ENCODE peak calls at places on chromosomes 12 and 14, in eight cellular contexts. P, H, G, C, O, X, V and R are unnamed samples. For H3K4me1, the result is how much of the 10 kb centered on the place peaks cover.

GRCh38 chr14:45253754-45254300 is 825 bp upstream of the MIS18BP1 start:
- DNase-seq in X (peak), G (no peak), V (peak), P (peak), H (no peak), O (peak), C (peak), R (no peak)

GRCh38 chr14:93175492-93175891 is 9.2 kb downstream of the MOAP1 start:
- DNase-seq in X (no peak), G (peak), P (no peak), C (no peak), H (no peak), V (no peak), O (no peak), R (peak)

GRCh38 chr14:26206640-26207039 is 391.2 kb downstream of the NOVA1 start:
- DNase-seq in V (no peak), X (no peak), H (no peak), G (no peak), C (no peak), O (no peak), P (no peak), R (no peak)

GRCh38 chr12:64663019-64663418 is 52.7 kb downstream of the RASSF3 start:
- DNase-seq in X (no peak), H (no peak), V (no peak), O (no peak), C (no peak), P (no peak), G (no peak), R (no peak)

GRCh38 chr12:57841445-57841844 is 5.1 kb downstream of the CTDSP2 start:
- DNase-seq in H (no peak), G (no peak), X (no peak), O (no peak), V (no peak), C (no peak), P (no peak), R (no peak)

GRCh38 chr14:74804219-74804825 is 41.2 kb downstream of the YLPM1 start:
- DNase-seq in X (peak), C (peak), O (no peak), P (peak), H (peak), V (peak), G (peak), R (no peak)

GRCh38 chr12:48980389-48980952 is 2.3 kb downstream of the WNT1 start:
- DNase-seq in O (no peak), X (no peak), P (no peak), C (no peak), H (no peak), V (no peak), G (no peak), R (no peak)

GRCh38 chr14:54902143-54902520 is 494 bp downstream of the GCH1 start:
- DNase-seq in O (peak), C (peak), V (peak), G (peak), H (peak), P (peak), X (peak), R (peak)

GRCh38 chr12:127231366-127231765 is 1035.6 kb upstream of the TMEM132C start:
- DNase-seq in O (no peak), G (no peak), X (no peak), P (no peak), H (no peak), V (no peak), C (peak), R (no peak)

GRCh38 chr14:99574099-99574880 is 29.7 kb downstream of the CCDC85C start:
- DNase-seq in H (peak), V (peak), C (peak), P (peak), X (no peak), G (peak), O (no peak), R (peak)

GRCh38 chr12:128853321-128854197 is at the start of gene GLT1D1:
- DNase-seq in X (no peak), C (no peak), P (no peak), V (no peak), O (no peak), H (peak), G (no peak), R (no peak)

GRCh38 chr12:22283006-22283506 is 51.5 kb downstream of the ST8SIA1 start:
- DNase-seq in H (no peak), C (peak), V (peak), O (no peak), X (no peak), G (no peak), P (no peak), R (no peak)

GRCh38 chr12:49603721-49604120 is 1.7 kb downstream of the FAM186B start:
- DNase-seq in O (no peak), H (no peak), G (no peak), C (no peak), V (no peak), P (no peak), X (no peak), R (no peak)

GRCh38 chr12:89999699-90000505 is 291.3 kb upstream of the ATP2B1 start:
- DNase-seq in V (peak), H (no peak), C (peak), P (no peak), G (no peak), O (no peak), X (no peak), R (no peak)

GRCh38 chr14:35553808-35554207 is 19.8 kb downstream of the INSM2 start:
- DNase-seq in G (no peak), V (peak), P (no peak), C (peak), H (no peak), O (no peak), X (no peak), R (no peak)

GRCh38 chr12:62854024-62854423 is 80.9 kb downstream of the PPM1H start:
- DNase-seq in H (no peak), V (no peak), P (no peak), C (no peak), O (no peak), X (no peak), G (no peak), R (no peak)

GRCh38 chr14:90608925-90609324 is 207.3 kb downstream of the TTC7B start:
- DNase-seq in G (no peak), V (no peak), O (no peak), H (no peak), P (no peak), C (no peak), X (no peak), R (no peak)

GRCh38 chr14:90605430-90605829 is 208.6 kb downstream of the CALM1 start:
- DNase-seq in P (no peak), G (no peak), H (no peak), V (no peak), C (no peak), X (no peak), O (no peak), R (no peak)

GRCh38 chr14:90606434-90606833 is 209.6 kb downstream of the CALM1 start:
- DNase-seq in V (no peak), X (no peak), P (no peak), O (no peak), C (no peak), H (no peak), G (no peak), R (no peak)

GRCh38 chr14:90608281-90608680 is 207.9 kb downstream of the TTC7B start:
- DNase-seq in G (no peak), O (no peak), X (no peak), P (no peak), H (no peak), C (no peak), V (no peak), R (no peak)

GRCh38 chr14:90607141-90607540 is 209.1 kb downstream of the TTC7B start:
- DNase-seq in G (no peak), P (no peak), X (no peak), H (no peak), C (no peak), V (no peak), O (no peak), R (no peak)
- H3K4me1 ChIP-seq in G (under half), P (under half), X (under half), H (under half), C (under half), V (under half), O (under half), R (under half)

GRCh38 chr12:97968641-97969171 is 506.1 kb downstream of the RMST start:
- DNase-seq in V (no peak), C (no peak), P (no peak), G (no peak), X (no peak), O (no peak), H (no peak), R (no peak)

DNA sequence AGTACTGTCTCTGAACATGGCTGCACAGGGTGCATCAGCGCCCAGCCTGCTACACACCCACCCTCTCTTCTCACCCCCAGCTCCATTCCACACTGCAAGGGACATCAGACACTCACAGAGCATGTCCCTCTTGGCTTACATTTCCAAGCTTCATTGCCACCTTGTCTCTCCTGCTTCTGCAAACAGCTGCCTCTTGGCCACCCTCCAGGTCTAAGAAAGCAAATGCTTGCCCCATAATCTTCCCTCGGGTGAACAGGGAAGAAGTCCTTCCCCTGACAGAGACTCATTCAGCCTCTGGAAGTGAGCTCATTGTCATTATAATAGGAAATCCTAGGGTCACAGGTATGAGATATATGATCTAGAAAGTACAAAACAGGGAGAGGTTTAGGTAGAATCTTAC is 505.2 kb downstream of the RMST start:
- DNase-seq in P (no peak), H (no peak), X (no peak), V (no peak), G (no peak), O (no peak), C (no peak), R (no peak)
- H3K4me1 ChIP-seq in P (under half), H (under half), X (under half), V (under half), G (under half), O (under half), C (under half), R (under half)

DNA sequence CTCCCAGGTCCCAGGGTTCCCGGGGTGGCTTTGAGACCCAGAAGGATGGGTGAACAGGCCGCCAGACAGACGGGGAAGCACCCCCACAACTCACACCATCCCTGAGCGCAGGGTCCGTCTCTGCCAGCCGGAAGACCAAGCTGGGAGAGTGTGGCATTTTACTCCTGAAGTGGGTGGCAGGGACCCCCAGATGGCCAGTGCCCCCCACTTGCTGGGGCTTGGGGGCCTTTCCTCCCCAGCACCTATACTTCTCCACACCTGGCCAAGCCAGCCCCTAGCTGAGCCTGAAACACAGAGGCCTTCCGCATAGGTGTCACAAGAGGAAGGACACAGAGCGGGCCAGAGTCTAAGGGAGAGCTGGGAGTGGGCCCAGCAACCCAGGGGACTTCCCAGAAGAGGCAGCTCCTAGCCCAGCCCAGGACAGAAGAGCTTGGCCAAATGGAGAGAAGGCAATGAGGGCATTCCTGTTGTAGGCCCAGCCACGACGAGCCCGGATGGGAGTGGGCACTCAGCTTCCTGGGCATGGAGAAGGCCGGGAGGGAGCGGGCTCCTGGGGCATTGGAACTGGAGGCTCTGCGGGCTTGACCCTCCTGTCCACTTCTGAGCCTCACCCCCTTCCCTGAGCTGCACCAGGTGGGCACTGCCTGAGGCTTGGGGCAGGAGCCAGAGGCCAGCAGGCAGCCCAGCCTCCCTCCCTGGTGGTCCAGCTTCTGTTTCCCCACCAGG is 3.3 kb downstream of the AHNAK2 start:
- DNase-seq in O (no peak), V (no peak), G (no peak), H (no peak), X (no peak), P (no peak), C (no peak), R (no peak)
- H3K4me1 ChIP-seq in O (under half), V (under half), G (under half), H (under half), X (half or more), P (under half), C (under half), R (half or more)

DNA sequence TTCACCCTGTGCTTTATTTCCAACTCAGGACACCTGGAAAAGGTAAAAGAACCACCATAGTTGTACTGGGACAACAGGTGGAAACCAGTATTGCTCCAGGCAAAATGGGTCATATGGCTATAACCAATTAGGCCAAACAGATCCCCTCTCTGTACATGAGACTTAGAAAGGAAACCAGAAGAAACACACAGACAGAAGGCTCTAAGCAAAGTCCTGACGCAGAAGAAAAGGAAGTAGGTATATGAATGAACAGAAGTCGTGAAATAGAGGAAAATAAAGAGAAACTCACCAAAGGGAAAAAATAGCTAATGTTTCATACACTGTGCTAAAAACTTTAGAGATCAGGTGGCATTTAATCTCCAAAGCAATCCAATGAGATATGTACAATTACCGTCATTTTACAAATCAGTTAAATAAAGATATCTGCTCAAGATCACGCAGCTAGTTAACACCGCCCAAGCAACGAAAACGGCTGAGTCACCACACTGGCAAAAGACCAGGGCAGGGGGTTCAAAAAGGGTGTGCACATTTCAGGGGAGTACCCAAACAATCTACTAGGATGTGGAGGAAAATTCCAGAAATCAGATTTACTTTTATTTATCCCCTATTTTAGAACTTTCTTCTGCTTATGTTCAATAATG is 82.3 kb downstream of the ITPR2 start:
- DNase-seq in X (no peak), O (no peak), V (no peak), C (no peak), P (no peak), H (no peak), G (peak), R (no peak)
- H3K4me1 ChIP-seq in X (under half), O (under half), V (under half), C (under half), P (under half), H (under half), G (half or more), R (under half)

GRCh38 chr14:68562911-68563255 is 230.0 kb downstream of the ZFP36L1 start:
- DNase-seq in P (no peak), O (no peak), V (no peak), G (no peak), X (no peak), H (no peak), C (no peak), R (peak)
- H3K4me1 ChIP-seq in P (under half), O (under half), V (under half), G (under half), X (half or more), H (under half), C (under half), R (half or more)

GRCh38 chr12:638948-639557 is 24.2 kb downstream of the NINJ2 start:
- DNase-seq in P (no peak), H (no peak), G (no peak), V (no peak), O (no peak), X (no peak), C (no peak), R (no peak)
- H3K4me1 ChIP-seq in P (under half), H (under half), G (under half), V (under half), O (under half), X (under half), C (under half), R (under half)

GRCh38 chr12:124750149-124750656 is 113.5 kb downstream of the SCARB1 start:
- DNase-seq in P (no peak), V (no peak), G (no peak), H (no peak), C (no peak), X (no peak), O (no peak), R (no peak)

GRCh38 chr12:124752437-124753229 is 111.0 kb downstream of the SCARB1 start:
- DNase-seq in G (peak), V (no peak), P (no peak), C (peak), X (no peak), O (peak), H (no peak), R (no peak)

GRCh38 chr12:124751654-124752355 is 111.9 kb downstream of the SCARB1 start:
- DNase-seq in V (no peak), H (no peak), X (no peak), G (no peak), P (no peak), O (no peak), C (no peak), R (no peak)

GRCh38 chr12:124749725-124750124 is 113.9 kb downstream of the SCARB1 start:
- DNase-seq in G (no peak), V (no peak), P (no peak), X (no peak), O (no peak), C (no peak), H (no peak), R (no peak)

GRCh38 chr12:124750787-124751471 is 112.7 kb downstream of the SCARB1 start:
- DNase-seq in X (no peak), P (no peak), C (no peak), V (no peak), O (no peak), H (no peak), G (peak), R (no peak)
- H3K4me1 ChIP-seq in X (under half), P (under half), C (under half), V (under half), O (under half), H (under half), G (half or more), R (under half)